ENCODE peak calls at places on chromosomes 16 and 17, in eight cellular contexts. M, C, F, W, A, Z, Y and H are unnamed samples.

GRCh38 chr17:64984776-64985521 is 65.7 kb upstream of the LRRC37A3 start:
- DNase-seq in M (no peak), C (no peak), F (peak; percentile 57), W (no peak), A (peak; percentile 50), Z (no peak), Y (peak; percentile 80), H (peak; percentile 55)

GRCh38 chr17:35895602-35896001 is 15.4 kb upstream of the CCL5 start:
- DNase-seq in M (no peak), C (no peak), F (no peak), W (no peak), A (no peak), Z (no peak), Y (no peak), H (no peak)

GRCh38 chr17:27207073-27207511 is 86.8 kb upstream of the WSB1 start:
- DNase-seq in M (no peak), C (no peak), F (no peak), W (no peak), A (no peak), Z (no peak), Y (no peak), H (no peak)

GRCh38 chr17:48997103-48997826 is at the start of gene IGF2BP1:
- DNase-seq in M (peak; percentile 64), C (peak; percentile 87), F (no peak), W (no peak), A (peak; percentile 29), Z (no peak), Y (peak; percentile 13), H (no peak)

GRCh38 chr16:35746963-35747657 is 2287.7 kb downstream of the TP53TG3F start:
- DNase-seq in M (no peak), C (no peak), F (no peak), W (no peak), A (no peak), Z (no peak), Y (no peak), H (no peak)

GRCh38 chr17:2016494-2016893 is 8.6 kb downstream of the RTN4RL1 start:
- DNase-seq in M (no peak), C (no peak), F (no peak), W (no peak), A (no peak), Z (no peak), Y (no peak), H (no peak)

GRCh38 chr16:72927199-72928088 is 120.5 kb downstream of the ZFHX3 start:
- DNase-seq in M (no peak), C (peak; percentile 81), F (no peak), W (no peak), A (no peak), Z (no peak), Y (no peak), H (no peak)

GRCh38 chr17:55067697-55068439 is 99.3 kb downstream of the STXBP4 start:
- DNase-seq in M (no peak), C (no peak), F (no peak), W (no peak), A (no peak), Z (no peak), Y (no peak), H (no peak)

GRCh38 chr16:86029131-86029741 is 130.3 kb downstream of the IRF8 start:
- DNase-seq in M (peak; percentile 49), C (no peak), F (no peak), W (no peak), A (no peak), Z (peak; percentile 54), Y (no peak), H (no peak)

GRCh38 chr17:68318103-68318991 is 27.1 kb downstream of the ARSG start:
- DNase-seq in M (no peak), C (peak; percentile 36), F (no peak), W (no peak), A (no peak), Z (no peak), Y (no peak), H (no peak)

GRCh38 chr16:70665806-70666735 is 19.7 kb downstream of the IL34 start:
- DNase-seq in M (no peak), C (no peak), F (no peak), W (no peak), A (no peak), Z (peak; percentile 52), Y (no peak), H (no peak)

GRCh38 chr16:53769185-53769584 is 65.2 kb downstream of the FTO start:
- DNase-seq in M (no peak), C (no peak), F (no peak), W (no peak), A (no peak), Z (no peak), Y (no peak), H (no peak)

GRCh38 chr17:19248923-19249574 is 11.9 kb downstream of the EPN2 start:
- DNase-seq in M (no peak), C (no peak), F (no peak), W (no peak), A (no peak), Z (peak; percentile 65), Y (no peak), H (no peak)

GRCh38 chr17:45228121-45228941 is 6.6 kb downstream of the FMNL1 start:
- DNase-seq in M (no peak), C (no peak), F (no peak), W (no peak), A (peak; percentile 69), Z (no peak), Y (no peak), H (peak; percentile 14)

GRCh38 chr16:8859913-8860881 is 8.6 kb downstream of the CARHSP1 start:
- DNase-seq in M (no peak), C (peak; percentile 77), F (no peak), W (no peak), A (no peak), Z (no peak), Y (no peak), H (no peak)

GRCh38 chr16:85205747-85206471 is 93.6 kb upstream of the CIBAR2 start:
- DNase-seq in M (no peak), C (no peak), F (no peak), W (no peak), A (no peak), Z (no peak), Y (no peak), H (no peak)

GRCh38 chr17:64635647-64636305 is 26.3 kb downstream of the SMURF2 start:
- DNase-seq in M (no peak), C (no peak), F (no peak), W (no peak), A (no peak), Z (no peak), Y (no peak), H (no peak)

GRCh38 chr17:4304417-4305027 is 40.7 kb upstream of the ANKFY1 start:
- DNase-seq in M (peak; percentile 60), C (peak; percentile 32), F (peak; percentile 21), W (peak; percentile 17), A (peak; percentile 76), Z (no peak), Y (peak; percentile 59), H (peak; percentile 34)

GRCh38 chr16:4933433-4933832 is 3.5 kb downstream of the PPL start:
- DNase-seq in M (no peak), C (no peak), F (no peak), W (no peak), A (no peak), Z (no peak), Y (no peak), H (no peak)

GRCh38 chr17:18963126-18964017 is 11.4 kb downstream of the SLC5A10 start:
- DNase-seq in M (no peak), C (no peak), F (no peak), W (no peak), A (no peak), Z (no peak), Y (no peak), H (no peak)

GRCh38 chr17:50056961-50057330 is 1.0 kb downstream of the ITGA3 start:
- DNase-seq in M (no peak), C (no peak), F (no peak), W (no peak), A (no peak), Z (no peak), Y (no peak), H (no peak)

GRCh38 chr17:64491034-64491860 is 5.6 kb downstream of the POLG2 start:
- DNase-seq in M (no peak), C (no peak), F (peak; percentile 33), W (no peak), A (peak; percentile 75), Z (no peak), Y (peak; percentile 47), H (peak; percentile 28)

GRCh38 chr17:38898812-38899348 is 26.5 kb upstream of the LASP1NB start:
- DNase-seq in M (no peak), C (no peak), F (peak; percentile 70), W (peak; percentile 68), A (peak; percentile 96), Z (no peak), Y (peak; percentile 76), H (peak; percentile 87)

GRCh38 chr16:9134739-9135138 is 43.3 kb downstream of the HAPSTR1 start:
- DNase-seq in M (peak; percentile 72), C (peak; percentile 35), F (peak; percentile 31), W (peak; percentile 21), A (peak; percentile 85), Z (peak; percentile 60), Y (peak; percentile 38), H (peak; percentile 50)

GRCh38 chr16:4517812-4518211 is 20.8 kb downstream of the CDIP1 start:
- DNase-seq in M (peak; percentile 74), C (peak; percentile 73), F (no peak), W (no peak), A (no peak), Z (no peak), Y (no peak), H (no peak)

GRCh38 chr17:2880050-2880449 is 83.8 kb downstream of the RAP1GAP2 start:
- DNase-seq in M (no peak), C (no peak), F (no peak), W (no peak), A (no peak), Z (no peak), Y (no peak), H (no peak)

GRCh38 chr16:1972490-1972877 is 631 bp downstream of the TBL3 start:
- DNase-seq in M (no peak), C (no peak), F (no peak), W (no peak), A (no peak), Z (no peak), Y (no peak), H (peak; percentile 14)

GRCh38 chr17:47077576-47077975 is 98.5 kb upstream of the RPRML start:
- DNase-seq in M (no peak), C (no peak), F (no peak), W (no peak), A (no peak), Z (no peak), Y (no peak), H (no peak)

GRCh38 chr17:27551701-27552466 is 79.1 kb upstream of the LGALS9 start:
- DNase-seq in M (no peak), C (peak; percentile 49), F (no peak), W (no peak), A (no peak), Z (no peak), Y (no peak), H (no peak)

GRCh38 chr16:16992986-16993783 is 477.6 kb downstream of the XYLT1 start:
- DNase-seq in M (no peak), C (no peak), F (no peak), W (no peak), A (peak; percentile 32), Z (no peak), Y (peak; percentile 16), H (no peak)